ENCODE peak calls at places on chromosomes 5 and 9, in five cellular contexts. One of them, this sample, is unnamed.

GRCh38 chr9:123262338-123262737 is 6.0 kb downstream of the STRBP start:
- DNase-seq in H1: no peak
- DNase-seq in HepG2: no peak
- DNase-seq in A549: no peak
- DNase-seq in K562: no peak
- DNase-seq in this sample: no peak

GRCh38 chr5:96821260-96821916 is 13.6 kb upstream of the ERAP1 start:
- DNase-seq in HepG2: no peak
- DNase-seq in A549: no peak
- DNase-seq in H1: no peak
- DNase-seq in K562: no peak
- DNase-seq in this sample: peak

GRCh38 chr5:176664479-176664878 is 17.2 kb downstream of the TSPAN17 start:
- DNase-seq in K562: no peak
- DNase-seq in HepG2: no peak
- DNase-seq in A549: no peak
- DNase-seq in H1: no peak
- DNase-seq in this sample: no peak

GRCh38 chr5:43315262-43315661 is 2.0 kb upstream of the HMGCS1 start:
- DNase-seq in HepG2: no peak
- DNase-seq in K562: no peak
- DNase-seq in A549: peak
- DNase-seq in H1: no peak
- DNase-seq in this sample: peak

GRCh38 chr5:139708877-139709586 is 60.9 kb downstream of the CXXC5 start:
- DNase-seq in K562: peak
- DNase-seq in H1: no peak
- DNase-seq in HepG2: peak
- DNase-seq in A549: peak
- DNase-seq in this sample: peak

GRCh38 chr5:177083351-177083750 is 3.4 kb upstream of the FGFR4 start:
- DNase-seq in K562: no peak
- DNase-seq in HepG2: no peak
- DNase-seq in H1: no peak
- DNase-seq in A549: no peak
- DNase-seq in this sample: no peak

GRCh38 chr5:74851684-74852353 is 14.4 kb downstream of the FAM169A start:
- DNase-seq in H1: no peak
- DNase-seq in A549: peak
- DNase-seq in HepG2: no peak
- DNase-seq in K562: no peak
- DNase-seq in this sample: peak

GRCh38 chr9:98379572-98379971 is 124.1 kb upstream of the TBC1D2 start:
- DNase-seq in K562: no peak
- DNase-seq in HepG2: no peak
- DNase-seq in A549: no peak
- DNase-seq in H1: no peak
- DNase-seq in this sample: no peak

GRCh38 chr9:133679056-133679455 is 42.9 kb downstream of the DBH start:
- DNase-seq in HepG2: no peak
- DNase-seq in A549: no peak
- DNase-seq in K562: no peak
- DNase-seq in H1: no peak
- DNase-seq in this sample: no peak

GRCh38 chr9:123043081-123043939 is 9.8 kb downstream of the GPR21 start:
- DNase-seq in A549: no peak
- DNase-seq in H1: no peak
- DNase-seq in HepG2: no peak
- DNase-seq in K562: no peak
- DNase-seq in this sample: no peak

GRCh38 chr5:142280066-142281011 is 44.5 kb downstream of the SPRY4 start:
- DNase-seq in HepG2: peak
- DNase-seq in H1: peak
- DNase-seq in K562: peak
- DNase-seq in A549: no peak
- DNase-seq in this sample: peak

GRCh38 chr9:135857371-135857786 is 50.0 kb downstream of the CAMSAP1 start:
- DNase-seq in H1: no peak
- DNase-seq in HepG2: no peak
- DNase-seq in A549: no peak
- DNase-seq in K562: no peak
- DNase-seq in this sample: peak

GRCh38 chr5:55172051-55172899 is 702 bp downstream of the CDC20B start:
- DNase-seq in A549: peak
- DNase-seq in H1: no peak
- DNase-seq in HepG2: peak
- DNase-seq in K562: peak
- DNase-seq in this sample: peak

GRCh38 chr5:157506981-157507780 is 47.2 kb downstream of the NIPAL4 start:
- DNase-seq in K562: no peak
- DNase-seq in H1: no peak
- DNase-seq in HepG2: no peak
- DNase-seq in A549: no peak
- DNase-seq in this sample: peak

GRCh38 chr5:90399251-90399650 is 10.3 kb downstream of the CETN3 start:
- DNase-seq in K562: no peak
- DNase-seq in H1: no peak
- DNase-seq in HepG2: no peak
- DNase-seq in A549: no peak
- DNase-seq in this sample: no peak
- TF ChIP-seq MAFK in K562: no peak
- TF ChIP-seq MAFK in H1: no peak
- TF ChIP-seq MAFK in HepG2: no peak
- TF ChIP-seq MAFK in A549: no peak
- TF ChIP-seq MAFK in this sample: no peak

GRCh38 chr5:1555011-1555807 is 31.4 kb upstream of the LPCAT1 start:
- DNase-seq in K562: no peak
- DNase-seq in A549: peak
- DNase-seq in H1: peak
- DNase-seq in HepG2: peak
- DNase-seq in this sample: peak
- TF ChIP-seq MAFK in K562: no peak
- TF ChIP-seq MAFK in A549: peak
- TF ChIP-seq MAFK in H1: no peak
- TF ChIP-seq MAFK in HepG2: peak
- TF ChIP-seq MAFK in this sample: no peak

DNA sequence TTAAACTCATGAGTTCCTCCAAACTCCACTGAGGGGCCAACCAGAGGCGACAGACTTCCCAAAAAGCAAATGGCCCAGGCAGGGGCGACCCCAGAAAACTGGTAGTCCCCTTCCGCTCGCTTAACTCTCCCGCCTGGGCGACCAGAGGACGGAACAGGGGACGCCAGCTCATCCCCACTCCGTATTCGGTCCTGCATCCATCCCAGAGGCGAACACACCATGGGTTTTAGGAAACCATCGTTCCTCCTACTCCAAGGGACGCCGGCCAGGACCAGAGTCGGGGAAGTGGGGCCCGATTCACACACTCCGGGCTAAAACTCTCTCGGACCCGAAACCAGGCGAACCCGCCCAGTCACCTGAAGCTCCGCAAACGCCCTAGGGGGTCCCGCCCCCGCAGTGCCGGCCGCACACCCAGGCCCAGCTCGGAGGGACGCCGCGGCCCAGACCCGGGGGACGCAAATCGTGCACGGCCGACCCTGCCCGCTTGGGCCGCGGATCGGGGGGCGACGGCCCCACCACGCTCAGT is 478 bp downstream of the TEX10 start:
- DNase-seq in H1: no peak
- DNase-seq in K562: peak
- DNase-seq in A549: no peak
- DNase-seq in HepG2: no peak
- DNase-seq in this sample: peak
- TF ChIP-seq MAFK in H1: no peak
- TF ChIP-seq MAFK in K562: no peak
- TF ChIP-seq MAFK in A549: no peak
- TF ChIP-seq MAFK in HepG2: no peak
- TF ChIP-seq MAFK in this sample: no peak

GRCh38 chr5:150587830-150588494 is 52.5 kb upstream of the SYNPO start:
- DNase-seq in A549: no peak
- DNase-seq in K562: no peak
- DNase-seq in H1: no peak
- DNase-seq in HepG2: no peak
- DNase-seq in this sample: no peak
- TF ChIP-seq MAFK in A549: no peak
- TF ChIP-seq MAFK in K562: no peak
- TF ChIP-seq MAFK in H1: no peak
- TF ChIP-seq MAFK in HepG2: no peak
- TF ChIP-seq MAFK in this sample: no peak

GRCh38 chr5:160375166-160375565 is 4.7 kb upstream of the C1QTNF2 start:
- DNase-seq in H1: no peak
- DNase-seq in K562: no peak
- DNase-seq in HepG2: no peak
- DNase-seq in A549: no peak
- DNase-seq in this sample: peak

GRCh38 chr5:160380041-160380440 is 9.6 kb upstream of the C1QTNF2 start:
- DNase-seq in HepG2: no peak
- DNase-seq in H1: no peak
- DNase-seq in K562: no peak
- DNase-seq in A549: no peak
- DNase-seq in this sample: no peak

GRCh38 chr5:160379485-160379884 is 9.1 kb upstream of the C1QTNF2 start:
- DNase-seq in H1: no peak
- DNase-seq in HepG2: no peak
- DNase-seq in K562: no peak
- DNase-seq in A549: no peak
- DNase-seq in this sample: no peak

GRCh38 chr5:160382361-160382760 is 11.9 kb upstream of the C1QTNF2 start:
- DNase-seq in K562: no peak
- DNase-seq in HepG2: no peak
- DNase-seq in A549: no peak
- DNase-seq in H1: no peak
- DNase-seq in this sample: no peak

DNA sequence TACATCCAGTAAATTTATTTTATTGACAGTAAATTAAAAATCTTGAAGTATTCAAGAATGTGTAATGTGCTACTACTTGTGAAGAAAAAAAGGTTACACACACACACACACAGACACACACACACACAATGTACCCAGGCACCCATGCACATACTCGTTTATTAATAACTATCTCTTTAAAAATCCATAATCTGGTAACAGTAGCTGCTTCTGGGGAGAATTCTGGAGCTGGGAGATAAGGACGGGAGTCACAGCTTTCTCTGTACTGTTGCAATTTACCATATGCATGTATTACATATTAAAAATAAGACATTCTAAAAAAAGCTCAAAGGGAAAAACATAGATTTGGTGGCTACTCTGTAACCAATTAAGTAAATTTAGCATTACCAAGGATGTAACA is 7.9 kb upstream of the C1QTNF2 start:
- DNase-seq in A549: no peak
- DNase-seq in K562: no peak
- DNase-seq in H1: no peak
- DNase-seq in HepG2: no peak
- DNase-seq in this sample: no peak
- TF ChIP-seq MAFK in A549: no peak
- TF ChIP-seq MAFK in K562: no peak
- TF ChIP-seq MAFK in H1: no peak
- TF ChIP-seq MAFK in HepG2: no peak
- TF ChIP-seq MAFK in this sample: no peak

GRCh38 chr9:73230257-73230656 is 78.6 kb downstream of the ANXA1 start:
- DNase-seq in A549: no peak
- DNase-seq in HepG2: no peak
- DNase-seq in H1: no peak
- DNase-seq in K562: no peak
- DNase-seq in this sample: no peak
- TF ChIP-seq MAFK in A549: no peak
- TF ChIP-seq MAFK in HepG2: no peak
- TF ChIP-seq MAFK in H1: no peak
- TF ChIP-seq MAFK in K562: no peak
- TF ChIP-seq MAFK in this sample: no peak

DNA sequence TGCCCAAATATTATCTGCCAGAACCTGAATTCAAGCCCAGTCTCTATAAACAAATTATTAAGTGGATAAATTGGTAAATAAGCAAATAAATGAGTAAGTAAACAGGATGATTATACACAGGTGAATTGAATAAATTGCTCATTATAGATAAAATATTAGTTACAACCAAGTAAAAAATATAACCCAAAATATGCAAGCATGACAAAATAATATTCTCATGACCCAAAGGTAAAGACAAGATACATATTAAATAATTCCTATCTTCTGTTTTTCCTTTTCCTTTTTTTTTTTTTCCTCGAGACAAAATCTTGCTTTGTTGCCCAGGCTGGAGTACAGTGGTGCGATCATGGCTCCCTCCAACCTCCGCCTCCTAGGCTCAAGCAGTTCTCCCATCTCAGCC is 21.2 kb upstream of the FSD1L start:
- DNase-seq in H1: no peak
- DNase-seq in K562: no peak
- DNase-seq in HepG2: no peak
- DNase-seq in A549: no peak
- DNase-seq in this sample: no peak
- TF ChIP-seq MAFK in H1: no peak
- TF ChIP-seq MAFK in K562: no peak
- TF ChIP-seq MAFK in HepG2: peak
- TF ChIP-seq MAFK in A549: peak
- TF ChIP-seq MAFK in this sample: peak

GRCh38 chr5:33381243-33381642 is 59.5 kb upstream of the TARS1 start:
- DNase-seq in K562: no peak
- DNase-seq in HepG2: no peak
- DNase-seq in A549: no peak
- DNase-seq in H1: no peak
- DNase-seq in this sample: no peak
- TF ChIP-seq MAFK in K562: no peak
- TF ChIP-seq MAFK in HepG2: no peak
- TF ChIP-seq MAFK in A549: no peak
- TF ChIP-seq MAFK in H1: no peak
- TF ChIP-seq MAFK in this sample: no peak

This sample was measured in IMR-90.